ENCODE peak calls at places on chromosomes 12 and 14, in seven cellular contexts. O, P, X, K, J, V and L are unnamed samples.

GRCh38 chr14:96639550-96639949 is 137.4 kb downstream of the PAPOLA start:
- DNase-seq in P (no peak), O (no peak), K (no peak), X (no peak), V (no peak), J (no peak), L (no peak)

GRCh38 chr14:58638231-58639205 is 756 bp downstream of the DACT1 start:
- DNase-seq in V (peak; percentile 42), J (peak; percentile 63), O (peak; percentile 28), P (peak; percentile 24), X (no peak), K (peak; percentile 28), L (peak; percentile 15)

GRCh38 chr12:52232233-52232915 is 669 bp upstream of the KRT7 start:
- DNase-seq in O (no peak), J (no peak), P (no peak), V (no peak), K (peak; percentile 48), X (no peak), L (no peak)

GRCh38 chr12:106771425-106771824 is 3.1 kb upstream of the RIC8B start:
- DNase-seq in P (no peak), K (no peak), J (no peak), X (no peak), V (no peak), O (no peak), L (no peak)

GRCh38 chr14:20460458-20461229 is 590 bp downstream of the PIP4P1 start:
- DNase-seq in K (peak; percentile 24), O (no peak), P (no peak), V (no peak), J (no peak), X (no peak), L (peak; percentile 86)

GRCh38 chr12:76755829-76756379 is 8.0 kb upstream of the ZDHHC17 start:
- DNase-seq in V (no peak), X (no peak), J (no peak), O (no peak), P (no peak), K (no peak), L (no peak)

GRCh38 chr14:23174785-23175184 is 8.7 kb downstream of the SLC7A8 start:
- DNase-seq in V (no peak), P (no peak), X (no peak), J (no peak), O (no peak), K (no peak), L (no peak)

GRCh38 chr14:64109821-64110554 is 184.2 kb downstream of the ESR2 start:
- DNase-seq in P (no peak), K (peak; percentile 19), V (peak; percentile 6), X (peak; percentile 6), O (no peak), J (no peak), L (no peak)

GRCh38 chr12:109789649-109790048 is 43.5 kb downstream of the TRPV4 start:
- DNase-seq in O (no peak), X (no peak), V (no peak), J (no peak), K (no peak), P (no peak), L (no peak)

GRCh38 chr14:79842270-79842669 is 369.0 kb downstream of the DIO2 start:
- DNase-seq in K (peak; percentile 16), O (peak; percentile 40), P (peak; percentile 46), X (peak; percentile 15), J (no peak), V (peak; percentile 63), L (no peak)

GRCh38 chr12:108640802-108641445 is 7.2 kb upstream of the SELPLG start:
- DNase-seq in P (peak; percentile 54), V (peak; percentile 52), X (no peak), O (no peak), K (peak; percentile 40), J (peak; percentile 59), L (peak; percentile 67)

GRCh38 chr12:122471324-122472226 is 29.2 kb downstream of the ZCCHC8 start:
- DNase-seq in V (peak; percentile 86), X (peak; percentile 59), J (no peak), P (no peak), O (no peak), K (peak; percentile 58), L (no peak)

GRCh38 chr12:12267801-12268200 is 957 bp upstream of the LRP6 start:
- DNase-seq in O (no peak), V (no peak), J (no peak), K (no peak), X (no peak), P (no peak), L (no peak)

GRCh38 chr12:98126637-98127335 is 388.6 kb upstream of the TMPO start:
- DNase-seq in P (no peak), K (no peak), V (peak; percentile 0), J (no peak), O (no peak), X (no peak), L (no peak)

GRCh38 chr12:31008961-31009840 is 64.5 kb upstream of the DDX11 start:
- DNase-seq in K (no peak), X (no peak), J (no peak), V (no peak), P (no peak), O (no peak), L (no peak)

GRCh38 chr14:105065280-105066228 is at the start of gene GPR132:
- DNase-seq in O (no peak), K (peak; percentile 38), J (no peak), X (no peak), V (no peak), P (peak; percentile 44), L (peak; percentile 58)

GRCh38 chr12:116280590-116281290 is 3.2 kb upstream of the MED13L start:
- DNase-seq in K (no peak), V (no peak), O (no peak), X (no peak), J (no peak), P (no peak), L (no peak)

GRCh38 chr14:73755434-73756014 is 41.3 kb upstream of the PNMA1 start:
- DNase-seq in K (peak; percentile 70), O (no peak), X (no peak), J (no peak), P (peak; percentile 54), V (no peak), L (peak; percentile 73)

GRCh38 chr14:93977790-93978581 is 1.6 kb upstream of the ASB2 start:
- DNase-seq in X (no peak), V (no peak), P (no peak), K (peak; percentile 42), J (no peak), O (no peak), L (peak; percentile 43)
- TF ChIP-seq CTCF in X (no peak), V (no peak), P (no peak), K (no peak), J (no peak), O (no peak), L (no peak)

GRCh38 chr12:27578689-27579372 is 54.8 kb downstream of the PPFIBP1 start:
- DNase-seq in J (no peak), V (no peak), O (no peak), P (no peak), X (no peak), K (no peak), L (no peak)

GRCh38 chr12:27575780-27576154 is 51.8 kb downstream of the PPFIBP1 start:
- DNase-seq in X (no peak), J (no peak), O (no peak), K (no peak), V (no peak), P (no peak), L (no peak)

GRCh38 chr12:27575099-27575779 is 51.2 kb downstream of the PPFIBP1 start:
- DNase-seq in K (no peak), P (no peak), V (no peak), O (no peak), J (no peak), X (no peak), L (no peak)

GRCh38 chr12:27576667-27577347 is 52.8 kb downstream of the PPFIBP1 start:
- DNase-seq in P (no peak), V (no peak), O (no peak), K (no peak), J (no peak), X (no peak), L (no peak)

GRCh38 chr12:27577688-27578087 is 53.7 kb downstream of the PPFIBP1 start:
- DNase-seq in J (no peak), K (no peak), O (no peak), X (no peak), P (no peak), V (no peak), L (no peak)
- H3K4me3 ChIP-seq in J (no peak overlapping the region), K (no peak overlapping the region), O (no peak overlapping the region), X (no peak overlapping the region), P (no peak overlapping the region), V (no peak overlapping the region), L (no peak overlapping the region)

GRCh38 chr12:1591029-1591428 is 3.4 kb downstream of the FBXL14 start:
- DNase-seq in K (peak; percentile 52), V (no peak), X (no peak), O (no peak), P (no peak), J (no peak), L (peak; percentile 69)
- TF ChIP-seq CTCF in K (peak; percentile 3), V (peak; percentile 23), X (peak; percentile 3), O (no peak), P (peak; percentile 18), J (no peak), L (peak; percentile 21)

GRCh38 chr14:95228240-95228639 is 70.9 kb upstream of the DICER1 start:
- DNase-seq in P (no peak), V (no peak), O (no peak), J (no peak), K (no peak), X (no peak), L (no peak)

GRCh38 chr14:95229749-95230148 is 72.4 kb upstream of the DICER1 start:
- DNase-seq in J (no peak), K (no peak), V (no peak), X (no peak), O (no peak), P (no peak), L (no peak)

GRCh38 chr14:95226801-95227200 is 69.5 kb upstream of the DICER1 start:
- DNase-seq in P (no peak), X (no peak), K (no peak), V (no peak), O (no peak), J (no peak), L (no peak)

GRCh38 chr14:95225251-95225887 is 68.0 kb upstream of the DICER1 start:
- DNase-seq in O (no peak), P (no peak), X (no peak), V (no peak), K (no peak), J (no peak), L (no peak)

GRCh38 chr14:95227279-95227860 is 70.0 kb upstream of the DICER1 start:
- DNase-seq in X (no peak), J (peak; percentile 49), V (peak; percentile 25), K (no peak), O (no peak), P (no peak), L (no peak)
- H3K4me3 ChIP-seq in X (no peak overlapping the region), J (no peak overlapping the region), V (no peak overlapping the region), K (no peak overlapping the region), O (peak overlapping the region; percentile 49), P (no peak overlapping the region), L (no peak overlapping the region)

GRCh38 chr14:57319636-57320035 is 50.9 kb downstream of the AP5M1 start:
- DNase-seq in O (no peak), J (no peak), V (no peak), X (no peak), P (no peak), K (no peak), L (no peak)
- TF ChIP-seq CTCF in O (no peak), J (no peak), V (no peak), X (no peak), P (no peak), K (no peak), L (no peak)

GRCh38 chr14:99273724-99274345 is 1.8 kb upstream of the BCL11B start:
- DNase-seq in X (no peak), J (no peak), P (no peak), V (no peak), O (no peak), K (peak; percentile 40), L (peak; percentile 86)
- H3K4me3 ChIP-seq in X (peak overlapping the region; percentile 34), J (no peak overlapping the region), P (peak overlapping the region; percentile 61), V (peak overlapping the region; percentile 33), O (peak overlapping the region; percentile 36), K (peak overlapping the region; percentile 77), L (no peak overlapping the region)